ENCODE peak calls at places on chromosomes 1 and 21, in four cellular contexts. K, N, O and S are unnamed samples. For H3K4me1, the result is how much of the 10 kb centered on the place peaks cover.

GRCh38 chr1:20187103-20187812 is 940 bp upstream of the PLA2G2C start:
- DNase-seq in N (no peak), O (peak), K (no peak), S (no peak)

GRCh38 chr1:184387871-184388670 is 1.2 kb downstream of the C1orf21 start:
- DNase-seq in O (peak), N (no peak), K (peak), S (no peak)

GRCh38 chr1:23417570-23417969 is 7.0 kb downstream of the TCEA3 start:
- DNase-seq in O (no peak), N (no peak), K (no peak), S (no peak)

GRCh38 chr1:215321802-215322201 is 239.3 kb downstream of the KCNK2 start:
- DNase-seq in K (no peak), N (no peak), O (no peak), S (no peak)

GRCh38 chr1:212557739-212558664 is 50.6 kb upstream of the ATF3 start:
- DNase-seq in K (peak), N (no peak), O (peak), S (no peak)

GRCh38 chr1:27365372-27366112 is 1.2 kb downstream of the MAP3K6 start:
- DNase-seq in K (peak), O (peak), N (peak), S (peak)

GRCh38 chr1:205263580-205264190 is 35.9 kb downstream of the TMCC2 start:
- DNase-seq in O (no peak), K (no peak), N (no peak), S (no peak)

GRCh38 chr21:35861656-35862055 is 198.7 kb downstream of the SETD4 start:
- DNase-seq in O (no peak), K (no peak), N (no peak), S (no peak)

GRCh38 chr1:37676281-37677243 is 15.8 kb upstream of the CDCA8 start:
- DNase-seq in O (no peak), K (no peak), N (no peak), S (no peak)

GRCh38 chr21:42061195-42061865 is 9.8 kb upstream of the UMODL1 start:
- DNase-seq in N (no peak), K (no peak), O (peak), S (no peak)
- H3K4me1 ChIP-seq in N (under half), K (under half), O (under half), S (under half)

DNA sequence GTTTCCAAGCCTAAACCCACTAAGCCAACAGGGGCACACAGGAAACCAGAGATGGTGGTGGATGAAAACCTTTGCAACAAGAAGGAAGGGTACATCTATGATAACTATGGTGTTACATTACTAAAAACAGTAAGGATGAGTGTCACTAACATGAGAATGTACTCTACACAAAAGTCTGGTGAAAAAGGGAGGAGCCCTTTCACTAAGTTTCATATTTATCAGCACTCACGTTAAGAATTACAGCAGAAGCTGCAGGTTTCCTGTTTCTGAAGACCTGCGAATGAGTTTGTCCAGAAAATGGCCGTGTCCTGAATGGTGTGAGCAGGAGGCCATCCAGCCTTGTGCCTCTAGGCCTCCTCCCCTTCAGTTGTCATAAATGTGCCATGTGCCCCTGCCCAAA is 17.8 kb downstream of the ABCG1 start:
- DNase-seq in K (no peak), O (no peak), N (no peak), S (no peak)
- H3K4me1 ChIP-seq in K (half or more), O (under half), N (under half), S (under half)

GRCh38 chr1:15409400-15410222 is at the start of gene EFHD2:
- DNase-seq in O (peak), N (peak), K (peak), S (no peak)
- H3K4me1 ChIP-seq in O (under half), N (half or more), K (half or more), S (under half)

GRCh38 chr1:2350911-2351655 is 40.3 kb downstream of the MORN1 start:
- DNase-seq in O (no peak), K (no peak), N (no peak), S (no peak)
- H3K4me1 ChIP-seq in O (under half), K (under half), N (under half), S (under half)

GRCh38 chr1:22290611-22291010 is 147.7 kb upstream of the WNT4 start:
- DNase-seq in O (no peak), K (no peak), N (no peak), S (no peak)
- H3K4me1 ChIP-seq in O (under half), K (under half), N (under half), S (under half)